ENCODE peak calls at places on chromosome 17, in six cellular contexts. F is H9, D is IMR-90, T is mesenchymal stem cell, C is mesendoderm, E is H1. X is an unnamed sample.
A peak's percentile ranks its signal among the peaks of the same experiment; 100 is the strongest.

GRCh38 chr17:10053976-10054551 is 144.3 kb downstream of the GAS7 start:
- DNase-seq in F (no peak), D (no peak), T (no peak), C (no peak), E (no peak), X (no peak)

GRCh38 chr17:78351449-78352006 is 8.3 kb downstream of the SOCS3 start:
- DNase-seq in F (peak; percentile 95), D (peak; percentile 98), T (peak; percentile 100), C (peak; percentile 98), E (peak; percentile 73), X (no peak)

GRCh38 chr17:78729636-78730035 is 52.4 kb downstream of the CYTH1 start:
- DNase-seq in F (no peak), D (no peak), T (no peak), C (no peak), E (no peak), X (no peak)

GRCh38 chr17:47719411-47720152 is 13.5 kb upstream of the TBX21 start:
- DNase-seq in F (no peak), D (peak; percentile 72), T (peak; percentile 65), C (no peak), E (no peak), X (no peak)

GRCh38 chr17:75877752-75878173 is 618 bp downstream of the TRIM47 start:
- DNase-seq in F (peak; percentile 85), D (peak; percentile 71), T (peak; percentile 82), C (peak; percentile 85), E (no peak), X (peak; percentile 61)

GRCh38 chr17:21002309-21003006 is 40.4 kb downstream of the USP22 start:
- DNase-seq in F (no peak), D (no peak), T (no peak), C (no peak), E (no peak), X (no peak)

GRCh38 chr17:40317345-40317873 is 8.4 kb downstream of the RARA start:
- DNase-seq in F (peak; percentile 85), D (peak; percentile 70), T (peak; percentile 88), C (peak; percentile 86), E (no peak), X (no peak)

GRCh38 chr17:1590031-1590746 is 27.6 kb upstream of the PITPNA start:
- DNase-seq in F (no peak), D (peak; percentile 90), T (peak; percentile 94), C (peak; percentile 98), E (no peak), X (no peak)

GRCh38 chr17:79743614-79744013 is 12.9 kb downstream of the ENPP7 start:
- DNase-seq in F (no peak), D (no peak), T (no peak), C (no peak), E (no peak), X (no peak)

GRCh38 chr17:13351046-13351445 is 250.7 kb downstream of the HS3ST3A1 start:
- DNase-seq in F (no peak), D (peak; percentile 69), T (no peak), C (no peak), E (no peak), X (no peak)

GRCh38 chr17:48412841-48413240 is 17.2 kb downstream of the SKAP1 start:
- DNase-seq in F (no peak), D (no peak), T (no peak), C (no peak), E (no peak), X (no peak)

GRCh38 chr17:58997756-58998553 is 108.7 kb downstream of the TRIM37 start:
- DNase-seq in F (no peak), D (peak; percentile 40), T (peak; percentile 26), C (no peak), E (no peak), X (no peak)

DNA sequence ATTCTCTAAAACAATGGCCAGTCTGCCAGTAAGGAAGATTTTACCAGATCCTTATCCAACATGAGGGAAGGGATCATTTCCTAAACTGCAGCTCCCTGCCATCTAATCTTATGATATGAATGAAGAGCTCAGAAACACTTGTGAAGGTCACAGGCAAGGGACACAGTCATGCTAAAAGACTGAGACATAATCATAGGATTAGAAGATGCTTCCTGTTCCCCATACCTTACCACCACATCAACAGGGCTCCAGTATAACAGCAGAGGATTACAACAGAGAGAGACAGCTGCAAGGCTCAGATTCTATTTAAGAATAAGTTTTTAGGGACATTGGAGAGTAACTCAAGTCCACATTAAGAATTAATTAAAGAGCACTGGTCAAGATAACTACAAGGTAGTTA is 93.3 kb downstream of the BRIP1 start:
- DNase-seq in F (no peak), D (peak; percentile 70), T (peak; percentile 43), C (peak; percentile 7), E (no peak), X (no peak)
- H2BK15ac ChIP-seq in F (no peak overlapping the region), D (no peak overlapping the region), T (no peak overlapping the region), C (no peak overlapping the region), E (no peak overlapping the region), X (no peak overlapping the region)

GRCh38 chr17:57553525-57553924 is 191.6 kb downstream of the CCDC182 start:
- DNase-seq in F (no peak), D (peak; percentile 80), T (peak; percentile 91), C (no peak), E (no peak), X (no peak)

GRCh38 chr17:57554826-57555635 is 190.1 kb downstream of the CCDC182 start:
- DNase-seq in F (no peak), D (no peak), T (no peak), C (peak; percentile 66), E (no peak), X (no peak)

GRCh38 chr17:57557363-57557762 is 187.7 kb downstream of the CCDC182 start:
- DNase-seq in F (no peak), D (no peak), T (peak; percentile 29), C (no peak), E (no peak), X (no peak)

GRCh38 chr17:57553991-57554825 is 190.9 kb downstream of the CCDC182 start:
- DNase-seq in F (peak; percentile 82), D (peak; percentile 43), T (peak; percentile 94), C (peak; percentile 95), E (no peak), X (peak; percentile 86)

DNA sequence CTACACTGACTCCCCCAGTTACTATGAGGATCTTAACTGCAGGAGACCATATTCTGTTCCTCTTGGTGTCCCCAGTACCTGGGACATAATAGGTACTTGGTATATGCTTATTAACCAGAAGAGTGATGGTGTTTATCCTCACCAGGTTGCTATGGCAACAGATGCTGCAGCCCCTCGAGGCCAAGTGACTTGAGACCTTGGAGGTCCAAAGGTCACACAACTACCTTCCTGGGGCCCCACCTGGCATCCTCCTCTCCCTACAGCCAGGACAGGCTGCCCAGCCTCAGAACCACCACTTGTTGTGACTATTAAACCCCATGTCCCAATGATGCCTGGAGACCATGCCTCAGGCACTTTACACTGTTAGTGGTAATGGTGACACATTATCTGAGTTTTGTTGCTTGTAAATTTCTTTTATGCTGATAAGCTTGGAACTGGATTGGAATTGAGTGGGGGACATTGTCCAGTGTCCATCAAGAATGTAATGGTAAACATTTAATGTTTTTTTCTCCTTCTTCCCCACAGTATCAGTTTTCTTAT is 189.4 kb downstream of the CCDC182 start:
- DNase-seq in F (no peak), D (no peak), T (no peak), C (no peak), E (no peak), X (no peak)
- H2BK15ac ChIP-seq in F (no peak overlapping the region), D (no peak overlapping the region), T (no peak overlapping the region), C (no peak overlapping the region), E (no peak overlapping the region), X (no peak overlapping the region)

DNA sequence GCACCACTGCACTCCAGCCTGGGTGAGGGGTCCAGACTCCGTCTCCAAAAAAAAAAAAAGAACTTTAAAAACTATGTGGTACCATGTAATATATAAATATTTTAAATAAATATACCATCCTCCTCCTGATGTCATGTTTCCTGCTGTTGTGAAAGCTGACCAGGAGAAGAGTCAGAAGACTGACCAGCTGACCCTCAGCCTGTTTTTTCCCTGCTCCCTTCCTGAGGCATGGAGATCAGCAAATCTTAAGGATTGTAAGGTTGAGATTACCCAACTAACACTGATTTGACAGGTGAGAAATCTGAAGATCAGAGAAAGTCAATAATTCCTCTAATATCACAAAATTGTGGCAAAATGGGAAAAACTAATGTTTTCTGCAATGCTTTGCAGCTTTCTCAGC is 18.1 kb downstream of the NCOR1 start:
- DNase-seq in F (no peak), D (peak; percentile 39), T (peak; percentile 40), C (no peak), E (no peak), X (no peak)
- H2BK15ac ChIP-seq in F (no peak overlapping the region), D (no peak overlapping the region), T (no peak overlapping the region), C (no peak overlapping the region), E (no peak overlapping the region), X (no peak overlapping the region)

GRCh38 chr17:50637829-50638571 is 3.3 kb downstream of the ABCC3 start:
- DNase-seq in F (no peak), D (no peak), T (no peak), C (no peak), E (no peak), X (no peak)

GRCh38 chr17:50638851-50639767 is 4.4 kb downstream of the ABCC3 start:
- DNase-seq in F (peak; percentile 67), D (peak; percentile 97), T (peak; percentile 91), C (peak; percentile 93), E (no peak), X (no peak)

GRCh38 chr17:50636145-50636803 is 1.6 kb downstream of the ABCC3 start:
- DNase-seq in F (no peak), D (no peak), T (no peak), C (no peak), E (no peak), X (no peak)

GRCh38 chr17:50636804-50637195 is 2.1 kb downstream of the ABCC3 start:
- DNase-seq in F (no peak), D (no peak), T (no peak), C (no peak), E (no peak), X (no peak)

GRCh38 chr17:50638572-50638850 is 3.8 kb downstream of the ABCC3 start:
- DNase-seq in F (no peak), D (peak; percentile 50), T (no peak), C (peak; percentile 64), E (no peak), X (no peak)
- H2BK15ac ChIP-seq in F (no peak overlapping the region), D (peak overlapping the region; percentile 97), T (peak overlapping the region; percentile 28), C (no peak overlapping the region), E (no peak overlapping the region), X (no peak overlapping the region)

DNA sequence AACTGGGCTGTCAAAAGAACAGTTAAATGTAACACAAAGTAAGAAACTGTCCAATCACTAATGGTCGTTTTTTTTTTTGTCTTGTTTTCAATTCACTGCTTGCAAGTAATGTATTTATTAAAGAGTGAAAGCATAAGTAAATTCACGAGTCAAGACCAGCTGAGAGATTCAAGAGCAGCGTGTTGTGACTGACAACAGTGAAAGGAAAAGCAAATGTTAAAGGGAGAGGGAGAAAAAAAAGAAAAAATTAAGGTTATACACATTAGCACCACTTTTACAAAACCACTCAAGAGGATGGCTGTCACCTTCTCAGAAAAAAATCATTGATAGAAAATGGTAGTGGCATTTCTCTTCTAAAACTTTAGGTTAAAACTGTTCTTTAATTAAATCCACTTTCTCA is 36.1 kb downstream of the GPATCH8 start:
- DNase-seq in F (no peak), D (no peak), T (no peak), C (no peak), E (no peak), X (no peak)
- H2BK15ac ChIP-seq in F (no peak overlapping the region), D (no peak overlapping the region), T (no peak overlapping the region), C (no peak overlapping the region), E (no peak overlapping the region), X (no peak overlapping the region)

X was measured in neuronal stem cell.